ENCODE peak calls at places on chromosome 18, in six cellular contexts. L is upper lobe of left lung; G is astrocyte of the spinal cord; M is left ventricle myocardium inferior; C is activated CD4-positive, alpha-beta T cell treated with anti-CD3 and anti-CD28 coated beads, Interleukin-2, amount 10 ng/mL, durations not matched to agents 7 days and 5 days; I is PC-3. Q is an unnamed sample.

GRCh38 chr18:3245853-3246635 is 1.6 kb upstream of the MYL12A start:
- DNase-seq in L (peak), G (peak), M (peak), C (peak), I (peak), Q (peak)

GRCh38 chr18:10453885-10454772 is at the start of gene APCDD1:
- DNase-seq in L (peak), G (no peak), M (peak), C (no peak), I (no peak), Q (no peak)

GRCh38 chr18:47175283-47175894 is 775 bp downstream of the IER3IP1 start:
- DNase-seq in L (peak), G (no peak), M (no peak), C (no peak), I (no peak), Q (no peak)

GRCh38 chr18:40152859-40153258 is 1802.2 kb upstream of the PIK3C3 start:
- DNase-seq in L (no peak), G (peak), M (no peak), C (no peak), I (peak), Q (no peak)

GRCh38 chr18:11505993-11506392 is 103.4 kb upstream of the SLC35G4 start:
- DNase-seq in L (no peak), G (no peak), M (no peak), C (no peak), I (no peak), Q (no peak)

GRCh38 chr18:72208920-72209676 is 335.0 kb downstream of the CBLN2 start:
- DNase-seq in L (no peak), G (no peak), M (no peak), C (no peak), I (no peak), Q (no peak)

GRCh38 chr18:44241041-44241440 is 439.6 kb upstream of the SETBP1 start:
- DNase-seq in L (no peak), G (no peak), M (no peak), C (no peak), I (no peak), Q (no peak)

GRCh38 chr18:79964330-79965118 is at the start of gene HSBP1L1:
- DNase-seq in L (peak), G (no peak), M (peak), C (peak), I (peak), Q (peak)

GRCh38 chr18:8212893-8213805 is 396.1 kb upstream of the RAB12 start:
- DNase-seq in L (no peak), G (peak), M (no peak), C (no peak), I (peak), Q (no peak)

GRCh38 chr18:56919190-56919589 is 227.7 kb upstream of the BOD1L2 start:
- DNase-seq in L (no peak), G (no peak), M (no peak), C (no peak), I (no peak), Q (no peak)

GRCh38 chr18:50307400-50307737 is 19.9 kb upstream of the CXXC1 start:
- DNase-seq in L (no peak), G (no peak), M (no peak), C (no peak), I (no peak), Q (no peak)

GRCh38 chr18:27213123-27213717 is 28.1 kb upstream of the CHST9 start:
- DNase-seq in L (no peak), G (no peak), M (no peak), C (no peak), I (no peak), Q (no peak)

GRCh38 chr18:7980661-7981060 is 413.5 kb downstream of the PTPRM start:
- DNase-seq in L (no peak), G (no peak), M (no peak), C (no peak), I (no peak), Q (no peak)

GRCh38 chr18:22228930-22229329 is 59.5 kb downstream of the GATA6 start:
- DNase-seq in L (no peak), G (no peak), M (no peak), C (no peak), I (peak), Q (no peak)

GRCh38 chr18:70991577-70991976 is 702.7 kb downstream of the SOCS6 start:
- DNase-seq in L (no peak), G (peak), M (no peak), C (no peak), I (peak), Q (no peak)